ENCODE peak calls at places on chromosome 4, in six cellular contexts. Q is A673; E is dorsolateral prefrontal cortex; A is psoas muscle; W is CD4-positive, alpha-beta T cell; T is bronchial epithelial cell. U is an unnamed sample. For H3K27me3, the result is how much of the 10 kb centered on the place peaks cover.

GRCh38 chr4:169226565-169226964 is 44.2 kb downstream of the SH3RF1 start:
- DNase-seq in Q (no peak), E (no peak), A (no peak), W (no peak), T (peak), U (no peak)

GRCh38 chr4:26916195-26916594 is 55.6 kb downstream of the STIM2 start:
- DNase-seq in Q (peak), E (no peak), A (no peak), W (no peak), T (no peak), U (no peak)

GRCh38 chr4:152564336-152564735 is 28.4 kb upstream of the FBXW7 start:
- DNase-seq in Q (no peak), E (no peak), A (no peak), W (no peak), T (no peak), U (no peak)

GRCh38 chr4:169147217-169147616 is 123.5 kb downstream of the SH3RF1 start:
- DNase-seq in Q (peak), E (no peak), A (no peak), W (no peak), T (peak), U (no peak)

GRCh38 chr4:813900-814299 is 12.0 kb downstream of the CPLX1 start:
- DNase-seq in Q (no peak), E (no peak), A (no peak), W (no peak), T (no peak), U (no peak)

GRCh38 chr4:121794505-121795192 is 6.5 kb upstream of the EXOSC9 start:
- DNase-seq in Q (no peak), E (no peak), A (no peak), W (no peak), T (no peak), U (no peak)

GRCh38 chr4:16693641-16694040 is 204.8 kb downstream of the LDB2 start:
- DNase-seq in Q (no peak), E (no peak), A (no peak), W (no peak), T (no peak), U (no peak)

GRCh38 chr4:2059034-2059725 is at the start of gene NAT8L:
- DNase-seq in Q (peak), E (peak), A (peak), W (no peak), T (no peak), U (no peak)

GRCh38 chr4:8917868-8918783 is 46.5 kb upstream of the HMX1 start:
- DNase-seq in Q (peak), E (peak), A (peak), W (peak), T (peak), U (peak)

GRCh38 chr4:182380701-182381295 is 137.6 kb downstream of the TENM3 start:
- DNase-seq in Q (no peak), E (no peak), A (no peak), W (no peak), T (no peak), U (no peak)

GRCh38 chr4:78534286-78534955 is 17.1 kb upstream of the ANXA3 start:
- DNase-seq in Q (no peak), E (no peak), A (no peak), W (no peak), T (peak), U (no peak)

GRCh38 chr4:141134051-141134450 is 782 bp upstream of the RNF150 start:
- DNase-seq in Q (peak), E (no peak), A (no peak), W (no peak), T (no peak), U (no peak)

GRCh38 chr4:141131738-141132688 is 1.3 kb downstream of the RNF150 start:
- DNase-seq in Q (peak), E (no peak), A (peak), W (no peak), T (no peak), U (no peak)

GRCh38 chr4:141133146-141134006 is at the start of gene RNF150:
- DNase-seq in Q (peak), E (peak), A (peak), W (no peak), T (peak), U (peak)

GRCh38 chr4:141130947-141131545 is 2.2 kb downstream of the RNF150 start:
- DNase-seq in Q (no peak), E (no peak), A (no peak), W (no peak), T (no peak), U (no peak)

DNA sequence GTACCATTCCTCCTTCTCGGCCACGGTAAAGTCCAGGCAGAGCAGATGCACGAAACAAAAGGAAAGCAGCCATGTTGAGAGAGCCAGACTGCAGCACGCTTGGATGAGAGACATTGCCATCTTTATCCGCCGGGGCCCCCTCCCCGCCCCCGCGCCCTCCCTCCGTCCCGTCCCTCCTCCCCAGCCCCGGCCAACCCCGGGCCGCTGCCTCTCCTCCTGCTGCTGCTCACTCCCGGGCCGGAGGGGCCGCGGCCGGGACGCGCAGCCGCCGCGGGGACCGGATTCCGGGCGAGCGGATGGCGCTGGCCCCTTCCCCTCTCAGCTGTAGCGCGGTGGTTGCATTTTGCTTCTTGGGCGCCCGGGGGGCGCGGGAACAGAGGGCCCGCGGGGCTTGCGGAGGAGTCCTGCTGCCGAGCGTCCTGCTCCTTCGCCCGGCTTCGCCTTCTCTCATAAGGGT is 552 bp downstream of the RNF150 start:
- DNase-seq in Q (peak), E (no peak), A (no peak), W (no peak), T (no peak), U (no peak)
- H3K27me3 ChIP-seq in Q (under half), E (under half), A (under half), W (half or more), T (under half), U (under half)

GRCh38 chr4:73251384-73251783 is 7.2 kb downstream of the ANKRD17 start:
- DNase-seq in Q (no peak), E (no peak), A (no peak), W (no peak), T (no peak), U (no peak)
- TF ChIP-seq CTCF in Q (no peak), E (no peak), A (no peak), W (no peak), T (no peak), U (no peak)

GRCh38 chr4:110643096-110643495 is 20.2 kb upstream of the PITX2 start:
- DNase-seq in Q (no peak), E (no peak), A (no peak), W (no peak), T (no peak), U (no peak)
- H3K27me3 ChIP-seq in Q (under half), E (half or more), A (under half), W (half or more), T (under half), U (under half)

GRCh38 chr4:139281212-139281611 is 1.2 kb upstream of the MGARP start:
- DNase-seq in Q (no peak), E (no peak), A (no peak), W (no peak), T (no peak), U (no peak)
- TF ChIP-seq CTCF in Q (peak), E (peak), A (peak), W (no peak), T (no peak), U (no peak)

GRCh38 chr4:7073526-7074390 is 5.9 kb upstream of the GRPEL1 start:
- DNase-seq in Q (peak), E (peak), A (no peak), W (no peak), T (peak), U (no peak)
- H3K27me3 ChIP-seq in Q (under half), E (under half), A (under half), W (under half), T (under half), U (under half)

U was measured in lung.